ENCODE peak calls at places on chromosomes 7 and 10, in eight cellular contexts. A, E, G, Q, I, S, V and N are unnamed samples.

GRCh38 chr7:98330926-98331529 is 49.5 kb downstream of the BRI3 start:
- DNase-seq in A (no peak), E (no peak), G (no peak), Q (no peak), I (no peak), S (no peak), V (no peak), N (no peak)

GRCh38 chr10:86500846-86501245 is 20.7 kb downstream of the WAPL start:
- DNase-seq in A (no peak), E (no peak), G (no peak), Q (no peak), I (no peak), S (no peak), V (no peak), N (no peak)

GRCh38 chr7:514651-515598 is 4.7 kb downstream of the PDGFA start:
- DNase-seq in A (no peak), E (peak; percentile 77), G (no peak), Q (no peak), I (peak; percentile 78), S (no peak), V (peak; percentile 78), N (no peak)

GRCh38 chr10:75202321-75203096 is 8.1 kb upstream of the VDAC2 start:
- DNase-seq in A (no peak), E (peak; percentile 54), G (no peak), Q (no peak), I (peak; percentile 60), S (peak; percentile 40), V (no peak), N (peak; percentile 48)

GRCh38 chr7:135414850-135415439 is 95.0 kb downstream of the CNOT4 start:
- DNase-seq in A (no peak), E (peak; percentile 44), G (no peak), Q (peak; percentile 27), I (no peak), S (peak; percentile 16), V (peak; percentile 75), N (peak; percentile 72)

GRCh38 chr7:31058122-31058521 is 6.0 kb downstream of the ADCYAP1R1 start:
- DNase-seq in A (no peak), E (no peak), G (no peak), Q (no peak), I (no peak), S (no peak), V (no peak), N (no peak)

GRCh38 chr7:81211617-81212016 is 292.8 kb upstream of the SEMA3C start:
- DNase-seq in A (no peak), E (no peak), G (no peak), Q (no peak), I (no peak), S (no peak), V (no peak), N (no peak)

GRCh38 chr7:131633342-131633843 is 77.0 kb upstream of the PODXL start:
- DNase-seq in A (no peak), E (no peak), G (no peak), Q (no peak), I (no peak), S (peak; percentile 51), V (no peak), N (no peak)

GRCh38 chr10:15712903-15713302 is 6.8 kb downstream of the ITGA8 start:
- DNase-seq in A (no peak), E (no peak), G (no peak), Q (no peak), I (no peak), S (no peak), V (no peak), N (no peak)

GRCh38 chr10:44258460-44259089 is 126.3 kb downstream of the CXCL12 start:
- DNase-seq in A (no peak), E (no peak), G (no peak), Q (no peak), I (no peak), S (no peak), V (no peak), N (no peak)

GRCh38 chr10:83373659-83374058 is 765.6 kb upstream of the GHITM start:
- DNase-seq in A (no peak), E (no peak), G (no peak), Q (no peak), I (no peak), S (no peak), V (peak; percentile 16), N (peak; percentile 56)

GRCh38 chr10:17134737-17135260 is 5.2 kb upstream of the CUBN start:
- DNase-seq in A (no peak), E (no peak), G (no peak), Q (no peak), I (no peak), S (no peak), V (no peak), N (no peak)

GRCh38 chr7:42960762-42961161 is 28.6 kb downstream of the MRPL32 start:
- DNase-seq in A (no peak), E (no peak), G (no peak), Q (no peak), I (no peak), S (no peak), V (no peak), N (no peak)

GRCh38 chr10:3755440-3756359 is 29.3 kb downstream of the KLF6 start:
- DNase-seq in A (no peak), E (no peak), G (no peak), Q (no peak), I (no peak), S (no peak), V (no peak), N (peak; percentile 69)

GRCh38 chr10:97059006-97059871 is 126.5 kb downstream of the SLIT1 start:
- DNase-seq in A (no peak), E (no peak), G (no peak), Q (no peak), I (no peak), S (no peak), V (no peak), N (no peak)

GRCh38 chr10:43970018-43970698 is 321.5 kb upstream of the ZNF32 start:
- DNase-seq in A (no peak), E (no peak), G (no peak), Q (no peak), I (no peak), S (no peak), V (no peak), N (no peak)

GRCh38 chr7:77199008-77199966 is at the start of gene FGL2:
- DNase-seq in A (no peak), E (peak; percentile 42), G (no peak), Q (peak; percentile 46), I (peak; percentile 75), S (no peak), V (peak; percentile 43), N (peak; percentile 67)

GRCh38 chr7:6035686-6036085 is 4.5 kb downstream of the ANKRD61 start:
- DNase-seq in A (no peak), E (no peak), G (no peak), Q (no peak), I (no peak), S (no peak), V (no peak), N (no peak)

GRCh38 chr7:98250789-98251188 is 1.2 kb downstream of the TECPR1 start:
- DNase-seq in A (no peak), E (no peak), G (no peak), Q (no peak), I (peak; percentile 25), S (no peak), V (peak; percentile 32), N (no peak)

GRCh38 chr10:7649673-7650330 is 17.0 kb downstream of the ITIH5 start:
- DNase-seq in A (no peak), E (no peak), G (no peak), Q (no peak), I (no peak), S (no peak), V (no peak), N (no peak)

GRCh38 chr10:35705671-35706070 is 63.6 kb upstream of the FZD8 start:
- DNase-seq in A (no peak), E (no peak), G (no peak), Q (no peak), I (no peak), S (no peak), V (no peak), N (no peak)

GRCh38 chr10:124287071-124287685 is 131.5 kb downstream of the OAT start:
- DNase-seq in A (peak; percentile 27), E (peak; percentile 24), G (no peak), Q (no peak), I (peak; percentile 6), S (no peak), V (no peak), N (no peak)

GRCh38 chr7:157464111-157464970 is 127.5 kb downstream of the DNAJB6 start:
- DNase-seq in A (no peak), E (peak; percentile 3), G (no peak), Q (no peak), I (no peak), S (no peak), V (no peak), N (no peak)

GRCh38 chr7:141484907-141485306 is 66.3 kb upstream of the AGK start:
- DNase-seq in A (no peak), E (no peak), G (no peak), Q (no peak), I (no peak), S (no peak), V (no peak), N (no peak)
- H3K27ac ChIP-seq in A (no peak overlapping the region), E (no peak overlapping the region), G (no peak overlapping the region), Q (no peak overlapping the region), I (no peak overlapping the region), S (no peak overlapping the region), V (no peak overlapping the region), N (no peak overlapping the region)

DNA sequence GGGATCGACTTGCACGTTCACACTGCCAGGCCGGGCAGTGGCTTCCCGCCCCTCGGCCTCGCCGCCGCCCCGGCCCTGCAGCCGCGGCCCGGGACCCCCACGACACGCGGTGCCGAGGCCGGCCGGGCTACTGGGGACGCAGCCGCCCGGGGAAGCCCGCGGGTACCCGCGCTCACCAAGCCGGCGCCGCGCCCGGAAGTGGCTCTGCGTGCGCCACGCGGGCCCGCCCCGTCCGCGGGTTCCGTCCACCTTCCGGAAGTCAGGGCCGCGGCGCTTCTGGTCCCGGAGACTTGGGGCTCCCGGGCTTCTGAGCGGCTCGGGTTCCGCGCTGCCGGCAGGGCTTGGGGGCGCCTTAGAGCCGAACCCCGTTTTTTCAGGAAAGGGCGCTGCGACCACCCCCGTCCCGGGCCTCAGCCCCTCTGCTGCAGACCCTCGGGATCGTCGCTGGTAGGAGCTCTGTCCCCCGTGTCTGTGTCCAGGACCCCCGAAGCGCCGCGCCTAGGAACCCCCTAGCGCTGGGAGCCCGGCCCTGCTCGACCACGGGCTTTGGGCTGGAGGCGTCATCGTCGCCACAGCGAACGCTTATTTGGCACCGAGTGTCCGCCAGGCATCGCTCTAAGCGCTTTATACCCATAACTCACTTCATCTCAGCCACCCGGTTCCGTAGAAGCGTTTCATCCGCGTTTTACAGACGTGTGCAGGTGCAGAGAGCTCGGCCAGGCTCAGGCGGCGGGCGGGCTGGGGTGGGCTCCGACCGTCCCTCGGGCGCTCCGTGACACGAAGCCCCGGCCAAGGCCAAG is at the start of gene PSMG3:
- DNase-seq in A (peak; percentile 90), E (peak; percentile 94), G (peak; percentile 32), Q (peak; percentile 91), I (peak; percentile 93), S (peak; percentile 93), V (peak; percentile 93), N (peak; percentile 94)
- TF ChIP-seq POLR2A in A (peak; percentile 40), E (no peak), G (peak; percentile 80), Q (peak; percentile 81), I (peak; percentile 81), S (peak; percentile 74), V (peak; percentile 75), N (peak; percentile 66)

GRCh38 chr10:68496072-68496471 is 24.3 kb upstream of the DNA2 start:
- DNase-seq in A (no peak), E (no peak), G (no peak), Q (no peak), I (no peak), S (no peak), V (no peak), N (no peak)
- H3K4me3 ChIP-seq in A (no peak overlapping the region), E (no peak overlapping the region), G (no peak overlapping the region), Q (no peak overlapping the region), I (no peak overlapping the region), S (no peak overlapping the region), V (no peak overlapping the region), N (no peak overlapping the region)

GRCh38 chr10:602391-603005 is 87.0 kb downstream of the DIP2C start:
- DNase-seq in A (no peak), E (peak; percentile 17), G (no peak), Q (no peak), I (no peak), S (no peak), V (no peak), N (no peak)
- H3K27ac ChIP-seq in A (no peak overlapping the region), E (no peak overlapping the region), G (no peak overlapping the region), Q (no peak overlapping the region), I (no peak overlapping the region), S (no peak overlapping the region), V (no peak overlapping the region), N (no peak overlapping the region)